ENCODE peak calls at places on chromosomes 2 and 18, in nine cellular contexts. D is HCT116; G is neural progenitor cell; Y is mammary epithelial cell; L is CD8-positive, alpha-beta T cell; N is tibial artery; W is foreskin keratinocyte; X is IMR-90; A is spleen. T is an unnamed sample. For H3K4me1, the result is how much of the 10 kb centered on the place peaks cover.

GRCh38 chr2:189412330-189412953 is 28.8 kb upstream of the WDR75 start:
- DNase-seq in D (peak), G (peak), Y (no peak), L (no peak), N (no peak), W (no peak), X (peak), A (no peak), T (no peak)

GRCh38 chr18:5842653-5843052 is 52.7 kb downstream of the TMEM200C start:
- DNase-seq in D (no peak), G (peak), Y (no peak), L (no peak), N (no peak), W (no peak), X (no peak), A (no peak), T (no peak)

GRCh38 chr2:239046822-239047221 is 198.9 kb downstream of the TWIST2 start:
- DNase-seq in D (no peak), G (no peak), Y (no peak), L (no peak), N (no peak), W (no peak), X (no peak), A (peak), T (no peak)

GRCh38 chr2:56985609-56986008 is 801.8 kb downstream of the CCDC85A start:
- DNase-seq in D (no peak), G (no peak), Y (no peak), L (no peak), N (no peak), W (no peak), X (no peak), A (no peak), T (no peak)

GRCh38 chr2:19195681-19196080 is 162.7 kb downstream of the OSR1 start:
- DNase-seq in D (no peak), G (no peak), Y (no peak), L (no peak), N (no peak), W (no peak), X (peak), A (no peak), T (no peak)

GRCh38 chr2:102439065-102439695 is 16.2 kb downstream of the IL18RAP start:
- DNase-seq in D (no peak), G (no peak), Y (peak), L (no peak), N (no peak), W (peak), X (peak), A (no peak), T (no peak)

GRCh38 chr18:77984178-77984577 is 734.5 kb downstream of the GALR1 start:
- DNase-seq in D (no peak), G (no peak), Y (no peak), L (no peak), N (no peak), W (no peak), X (no peak), A (no peak), T (no peak)

GRCh38 chr2:231923951-231924888 is 2.0 kb downstream of the NPPC start:
- DNase-seq in D (no peak), G (no peak), Y (no peak), L (no peak), N (no peak), W (no peak), X (no peak), A (peak), T (no peak)

GRCh38 chr18:51716277-51716676 is 518.8 kb upstream of the MEX3C start:
- DNase-seq in D (no peak), G (no peak), Y (no peak), L (no peak), N (no peak), W (no peak), X (no peak), A (no peak), T (no peak)

GRCh38 chr18:37986665-37987064 is 421.1 kb upstream of the CELF4 start:
- DNase-seq in D (no peak), G (no peak), Y (no peak), L (no peak), N (no peak), W (no peak), X (no peak), A (no peak), T (no peak)

GRCh38 chr2:63881208-63881607 is 39.5 kb downstream of the UGP2 start:
- DNase-seq in D (no peak), G (no peak), Y (no peak), L (no peak), N (no peak), W (no peak), X (no peak), A (no peak), T (no peak)

GRCh38 chr2:20264629-20265028 is 39.7 kb upstream of the SDC1 start:
- DNase-seq in D (no peak), G (no peak), Y (no peak), L (no peak), N (no peak), W (no peak), X (no peak), A (no peak), T (no peak)

GRCh38 chr18:43661570-43661969 is 384.3 kb upstream of the SYT4 start:
- DNase-seq in D (no peak), G (peak), Y (peak), L (no peak), N (no peak), W (peak), X (peak), A (no peak), T (no peak)

GRCh38 chr2:160064916-160065315 is 2.5 kb upstream of the PLA2R1 start:
- DNase-seq in D (no peak), G (no peak), Y (no peak), L (no peak), N (no peak), W (no peak), X (no peak), A (no peak), T (no peak)
- H3K4me1 ChIP-seq in D (under half), G (under half), Y (under half), L (under half), N (under half), W (under half), X (under half), A (under half), T (under half)

GRCh38 chr2:64978514-64979268 is 10.5 kb upstream of the SLC1A4 start:
- DNase-seq in D (peak), G (no peak), Y (peak), L (no peak), N (no peak), W (no peak), X (peak), A (no peak), T (no peak)
- TF ChIP-seq CTCF in D (peak), G (peak), Y (no peak), L (peak), N (no peak), W (peak), X (peak), A (peak), T (peak)

GRCh38 chr2:156537147-156537546 is 101.0 kb downstream of the GPD2 start:
- DNase-seq in D (no peak), G (no peak), Y (no peak), L (no peak), N (no peak), W (peak), X (peak), A (no peak), T (no peak)
- H3K4me1 ChIP-seq in D (under half), G (under half), Y (under half), L (under half), N (under half), W (under half), X (under half), A (under half), T (under half)

DNA sequence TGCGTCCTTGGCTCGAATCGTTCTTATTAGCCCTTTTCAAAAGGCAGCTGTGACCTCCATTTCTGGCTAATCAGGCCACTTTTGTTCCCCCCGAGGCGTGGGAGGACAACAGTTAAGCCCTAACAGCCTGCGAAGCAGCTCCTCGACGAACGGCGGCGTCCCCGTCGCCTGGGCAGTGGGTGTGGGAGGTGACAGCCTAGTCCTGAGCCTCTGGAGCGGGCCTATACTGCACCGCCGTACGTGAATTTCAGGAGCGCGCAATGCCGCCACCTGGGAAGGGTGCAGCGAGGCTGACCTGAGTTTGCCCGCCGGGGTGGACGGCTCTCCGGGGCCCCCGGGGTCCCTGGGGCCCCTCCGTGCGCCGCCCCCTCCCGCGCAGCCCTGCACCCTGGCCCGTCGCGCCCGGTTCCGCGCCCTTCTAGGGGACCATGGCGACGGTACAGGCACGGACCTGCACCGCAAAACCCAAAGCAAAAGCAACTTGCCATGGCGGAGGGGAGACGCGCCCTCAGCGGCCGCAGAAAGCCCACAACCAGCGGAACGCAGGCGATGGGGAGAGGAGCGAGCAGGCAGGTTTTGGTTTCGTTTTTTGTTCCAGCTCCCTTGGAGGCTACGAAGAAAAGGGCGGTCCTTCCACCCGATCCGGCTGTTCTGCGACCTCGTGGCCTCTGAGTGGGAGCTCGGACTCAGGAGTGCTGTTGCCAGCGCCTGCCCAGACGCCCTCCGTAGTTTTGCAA is at the start of gene RBM43:
- DNase-seq in D (peak), G (peak), Y (peak), L (peak), N (peak), W (peak), X (peak), A (peak), T (peak)
- TF ChIP-seq CTCF in D (no peak), G (peak), Y (no peak), L (no peak), N (no peak), W (no peak), X (no peak), A (no peak), T (no peak)